ENCODE peak calls at places on chromosomes 5 and 9, in nine cellular contexts. U, X, H, G, A, W, K, R and S are unnamed samples.

GRCh38 chr5:41797672-41798071 is 72.6 kb downstream of the OXCT1 start:
- DNase-seq in U (no peak), X (no peak), H (no peak), G (no peak), A (no peak), W (no peak), K (no peak), R (no peak), S (no peak)

GRCh38 chr9:77912895-77913693 is 118.5 kb downstream of the GNAQ start:
- DNase-seq in U (no peak), X (no peak), H (no peak), G (no peak), A (no peak), W (no peak), K (no peak), R (peak; percentile 58), S (no peak)

GRCh38 chr9:69877852-69878507 is 57.4 kb downstream of the CFAP95 start:
- DNase-seq in U (no peak), X (peak; percentile 23), H (peak; percentile 51), G (peak; percentile 53), A (no peak), W (no peak), K (no peak), R (peak; percentile 37), S (peak; percentile 8)

GRCh38 chr5:159331099-159331973 is 1.0 kb upstream of the IL12B start:
- DNase-seq in U (no peak), X (peak; percentile 73), H (peak; percentile 25), G (peak; percentile 31), A (peak; percentile 73), W (peak; percentile 58), K (no peak), R (no peak), S (peak; percentile 72)

GRCh38 chr5:157516626-157517325 is 56.8 kb downstream of the NIPAL4 start:
- DNase-seq in U (peak; percentile 79), X (no peak), H (peak; percentile 89), G (peak; percentile 17), A (no peak), W (no peak), K (peak; percentile 59), R (peak; percentile 55), S (no peak)

GRCh38 chr5:64570395-64570996 is 64.7 kb downstream of the RGS7BP start:
- DNase-seq in U (no peak), X (no peak), H (no peak), G (no peak), A (no peak), W (no peak), K (no peak), R (no peak), S (no peak)

GRCh38 chr9:80874276-80874675 is 815.1 kb downstream of the TLE1 start:
- DNase-seq in U (no peak), X (no peak), H (peak; percentile 62), G (peak; percentile 71), A (no peak), W (no peak), K (peak; percentile 15), R (peak; percentile 81), S (no peak)

GRCh38 chr5:16936150-16937022 is at the start of gene MYO10:
- DNase-seq in U (no peak), X (peak; percentile 65), H (peak; percentile 91), G (peak; percentile 68), A (peak; percentile 93), W (peak; percentile 62), K (no peak), R (peak; percentile 74), S (peak; percentile 98)

GRCh38 chr9:135039916-135040645 is 47.4 kb upstream of the OLFM1 start:
- DNase-seq in U (no peak), X (no peak), H (no peak), G (no peak), A (no peak), W (no peak), K (no peak), R (no peak), S (no peak)

GRCh38 chr5:81234801-81235200 is 1.7 kb downstream of the CKMT2 start:
- DNase-seq in U (no peak), X (peak; percentile 7), H (no peak), G (no peak), A (no peak), W (no peak), K (no peak), R (no peak), S (no peak)

GRCh38 chr5:147169399-147169798 is 65.4 kb upstream of the STK32A start:
- DNase-seq in U (peak; percentile 75), X (no peak), H (peak; percentile 7), G (peak; percentile 40), A (no peak), W (no peak), K (no peak), R (peak; percentile 24), S (no peak)

GRCh38 chr9:121184463-121184862 is 17.2 kb downstream of the RAB14 start:
- DNase-seq in U (no peak), X (no peak), H (no peak), G (no peak), A (no peak), W (no peak), K (no peak), R (no peak), S (no peak)

GRCh38 chr5:139251281-139251687 is 42.3 kb upstream of the MATR3 start:
- DNase-seq in U (no peak), X (peak; percentile 67), H (no peak), G (no peak), A (peak; percentile 32), W (no peak), K (no peak), R (no peak), S (no peak)

GRCh38 chr5:13003457-13003856 is 941.0 kb downstream of the DNAH5 start:
- DNase-seq in U (no peak), X (no peak), H (no peak), G (no peak), A (no peak), W (no peak), K (no peak), R (no peak), S (no peak)

GRCh38 chr9:130939405-130939941 is 426 bp upstream of the FIBCD1 start:
- DNase-seq in U (no peak), X (no peak), H (no peak), G (no peak), A (peak; percentile 47), W (no peak), K (no peak), R (no peak), S (no peak)

GRCh38 chr9:123291736-123292135 is 23.4 kb upstream of the STRBP start:
- DNase-seq in U (no peak), X (peak; percentile 28), H (no peak), G (no peak), A (no peak), W (no peak), K (no peak), R (no peak), S (no peak)

GRCh38 chr5:95620870-95621838 is 1.3 kb downstream of the GPR150 start:
- DNase-seq in U (no peak), X (no peak), H (peak; percentile 58), G (no peak), A (peak; percentile 74), W (no peak), K (no peak), R (no peak), S (peak; percentile 53)

GRCh38 chr9:87497604-87498045 is at the start of gene DAPK1:
- DNase-seq in U (no peak), X (no peak), H (peak; percentile 48), G (no peak), A (peak; percentile 83), W (peak; percentile 31), K (no peak), R (peak; percentile 44), S (peak; percentile 79)

GRCh38 chr5:77514457-77514856 is 22.3 kb upstream of the WDR41 start:
- DNase-seq in U (no peak), X (no peak), H (no peak), G (no peak), A (no peak), W (no peak), K (no peak), R (no peak), S (no peak)

GRCh38 chr5:77518304-77518703 is 26.2 kb upstream of the WDR41 start:
- DNase-seq in U (no peak), X (peak; percentile 28), H (peak; percentile 5), G (peak; percentile 20), A (no peak), W (no peak), K (no peak), R (no peak), S (no peak)
- TF ChIP-seq CTCF in U (peak; percentile 32), X (peak; percentile 71), H (peak; percentile 9), G (no peak), A (peak; percentile 67), W (no peak), K (peak; percentile 14), R (peak; percentile 19), S (no peak)

GRCh38 chr5:122516432-122516743 is 204.4 kb downstream of the SNCAIP start:
- DNase-seq in U (no peak), X (no peak), H (no peak), G (no peak), A (no peak), W (no peak), K (no peak), R (no peak), S (no peak)
- TF ChIP-seq CTCF in U (no peak), X (peak; percentile 34), H (no peak), G (no peak), A (no peak), W (no peak), K (no peak), R (no peak), S (no peak)

DNA sequence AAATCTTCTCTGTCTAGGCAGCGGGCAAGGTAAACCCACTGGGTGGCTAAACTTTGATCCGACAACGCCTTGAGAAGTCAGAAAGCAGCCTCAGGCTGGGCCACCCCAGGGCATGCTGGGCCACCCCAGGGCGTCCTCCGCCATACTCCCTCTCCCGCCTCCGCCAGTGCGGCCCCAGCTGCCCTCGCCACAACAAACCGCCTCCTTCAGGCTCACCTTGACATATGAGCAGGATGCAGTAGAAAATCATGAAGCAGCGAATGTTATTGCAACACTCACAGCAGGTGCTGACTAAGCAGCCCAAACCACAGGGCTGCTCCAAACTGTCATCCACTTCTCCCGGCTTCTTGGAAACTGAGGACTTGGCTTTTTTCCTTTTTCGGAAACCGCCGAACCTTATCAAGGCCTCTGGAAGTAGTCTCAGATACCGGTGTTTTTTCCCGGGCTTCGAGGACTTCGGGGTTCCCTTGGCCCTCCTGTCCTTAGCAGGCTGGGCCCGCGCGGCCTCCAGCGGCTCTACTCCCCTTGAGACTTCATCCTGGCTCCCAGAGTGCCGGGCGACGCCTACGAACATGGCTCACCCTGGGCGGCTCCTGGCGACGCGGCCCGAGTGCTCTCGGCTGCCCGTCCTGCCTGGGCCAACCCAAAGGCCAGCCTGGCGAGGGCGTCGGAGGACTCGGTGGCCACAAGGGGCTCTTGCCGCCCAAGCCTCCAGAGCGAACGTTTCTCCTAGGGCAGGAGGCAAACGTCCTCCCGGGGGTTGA is at the start of gene SLCO6A1:
- DNase-seq in U (no peak), X (no peak), H (no peak), G (no peak), A (peak; percentile 56), W (no peak), K (no peak), R (no peak), S (no peak)
- TF ChIP-seq CTCF in U (no peak), X (no peak), H (no peak), G (no peak), A (peak; percentile 13), W (no peak), K (no peak), R (no peak), S (no peak)

DNA sequence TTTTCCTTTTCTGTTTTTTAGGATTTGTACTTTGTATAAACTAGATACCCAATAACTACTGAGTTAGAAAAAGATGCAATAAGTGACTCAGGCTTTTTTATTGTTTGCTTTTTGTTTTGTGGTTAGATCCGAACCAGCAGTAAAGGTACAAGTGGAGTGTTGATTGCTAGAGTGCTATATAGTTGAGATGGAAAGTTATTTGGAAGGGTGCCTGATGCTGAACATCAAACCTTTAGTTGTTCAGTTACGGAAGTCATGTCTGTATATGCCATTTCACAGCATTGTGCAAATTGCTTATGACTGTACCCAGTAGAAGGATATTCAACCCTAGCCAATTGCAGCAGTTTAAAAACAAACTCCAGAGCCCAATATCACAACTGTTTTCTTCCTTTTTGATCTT is 285.1 kb downstream of the MAT2B start:
- DNase-seq in U (no peak), X (no peak), H (no peak), G (peak; percentile 32), A (no peak), W (no peak), K (no peak), R (no peak), S (no peak)
- TF ChIP-seq CTCF in U (no peak), X (no peak), H (no peak), G (no peak), A (no peak), W (no peak), K (no peak), R (no peak), S (no peak)